ENCODE peak calls at places on chromosome 21, in eight cellular contexts. T is CD8-positive, alpha-beta T cell; S is A549; G is naive thymus-derived CD4-positive, alpha-beta T cell; F is RWPE2; I is ovary; B is heart right ventricle; L is testis. Y is an unnamed sample. For H3K4me1, the result is how much of the 10 kb centered on the place peaks cover.

GRCh38 chr21:16218682-16219343 is 489.0 kb downstream of the USP25 start:
- DNase-seq in B (no peak), S (no peak), L (no peak), G (no peak), T (no peak), I (no peak), F (no peak), Y (no peak)

GRCh38 chr21:17466166-17466565 is 46.7 kb upstream of the CXADR start:
- DNase-seq in I (no peak), F (no peak), S (peak), L (no peak), G (no peak), B (no peak), T (no peak), Y (no peak)

GRCh38 chr21:35926003-35926541 is 134.3 kb downstream of the SETD4 start:
- DNase-seq in B (no peak), T (no peak), S (no peak), I (no peak), F (no peak), G (no peak), L (no peak), Y (no peak)

GRCh38 chr21:40383951-40384350 is 463.0 kb downstream of the DSCAM start:
- DNase-seq in G (no peak), T (no peak), L (no peak), I (no peak), F (no peak), B (no peak), S (no peak), Y (no peak)

GRCh38 chr21:33898546-33898945 is 17.1 kb downstream of the ATP5PO start:
- DNase-seq in B (no peak), L (no peak), T (no peak), I (no peak), F (no peak), S (no peak), G (no peak), Y (no peak)

GRCh38 chr21:34008618-34009017 is 64.8 kb upstream of the MRPS6 start:
- DNase-seq in L (peak), T (no peak), S (no peak), I (no peak), G (no peak), F (no peak), B (no peak), Y (no peak)

GRCh38 chr21:25330266-25330665 is 277.0 kb downstream of the MRPL39 start:
- DNase-seq in S (no peak), T (no peak), G (no peak), F (no peak), I (no peak), L (no peak), B (no peak), Y (no peak)

GRCh38 chr21:39885119-39885848 is 18.0 kb downstream of the PCP4 start:
- DNase-seq in F (no peak), L (peak), G (no peak), B (peak), I (no peak), T (no peak), S (no peak), Y (peak)

GRCh38 chr21:39452207-39452964 is 616 bp downstream of the SH3BGR start:
- DNase-seq in S (peak), T (no peak), I (no peak), F (no peak), L (no peak), G (no peak), B (no peak), Y (no peak)

GRCh38 chr21:22355949-22356348 is 1357.7 kb downstream of the NCAM2 start:
- DNase-seq in L (no peak), I (no peak), G (no peak), B (no peak), T (no peak), F (no peak), S (no peak), Y (no peak)

GRCh38 chr21:27820342-27820741 is 853.5 kb upstream of the ADAMTS5 start:
- DNase-seq in S (no peak), F (no peak), B (no peak), L (no peak), G (no peak), I (no peak), T (no peak), Y (no peak)

GRCh38 chr21:40567511-40567910 is 279.4 kb downstream of the DSCAM start:
- DNase-seq in B (no peak), F (no peak), G (no peak), S (no peak), T (no peak), I (no peak), L (no peak), Y (no peak)

GRCh38 chr21:32826317-32827167 is 55.0 kb upstream of the PAXBP1 start:
- DNase-seq in B (no peak), F (no peak), G (peak), S (peak), L (peak), T (peak), I (peak), Y (no peak)

GRCh38 chr21:36471254-36471723 is 8.6 kb downstream of the CLDN14 start:
- DNase-seq in G (no peak), T (no peak), F (no peak), B (no peak), S (peak), L (no peak), I (no peak), Y (no peak)

GRCh38 chr21:32562426-32562825 is 22.9 kb downstream of the TCP10L start:
- DNase-seq in S (no peak), G (no peak), B (no peak), L (peak), T (no peak), F (no peak), I (peak), Y (no peak)

GRCh38 chr21:31566611-31567010 is 92.9 kb upstream of the SOD1 start:
- DNase-seq in L (no peak), I (no peak), B (no peak), G (no peak), T (no peak), S (no peak), F (no peak), Y (no peak)

GRCh38 chr21:32803651-32804050 is 32.1 kb upstream of the PAXBP1 start:
- DNase-seq in F (no peak), B (no peak), T (no peak), G (no peak), S (no peak), L (no peak), I (no peak), Y (no peak)

GRCh38 chr21:41183575-41183974 is 15.6 kb downstream of the BACE2 start:
- DNase-seq in T (no peak), I (no peak), B (no peak), F (no peak), G (no peak), S (no peak), L (no peak), Y (no peak)

GRCh38 chr21:36395353-36396111 is 10.3 kb downstream of the CHAF1B start:
- DNase-seq in T (no peak), F (no peak), I (no peak), B (no peak), S (no peak), L (no peak), G (no peak), Y (no peak)

GRCh38 chr21:35920428-35920827 is 139.9 kb downstream of the SETD4 start:
- DNase-seq in T (no peak), F (no peak), G (no peak), S (no peak), I (no peak), L (no peak), B (no peak), Y (no peak)

GRCh38 chr21:36698160-36699025 is 522 bp upstream of the SIM2 start:
- DNase-seq in S (peak), I (no peak), F (no peak), T (no peak), B (no peak), L (no peak), G (no peak), Y (no peak)

GRCh38 chr21:20802201-20802600 is 196.0 kb upstream of the NCAM2 start:
- DNase-seq in F (no peak), S (no peak), I (no peak), L (no peak), G (no peak), T (no peak), B (no peak), Y (no peak)

GRCh38 chr21:28256420-28256831 is 736.3 kb downstream of the LTN1 start:
- DNase-seq in B (no peak), S (no peak), G (no peak), T (no peak), L (no peak), F (no peak), I (no peak), Y (no peak)

GRCh38 chr21:33041981-33042380 is 16.2 kb downstream of the OLIG2 start:
- DNase-seq in T (no peak), L (no peak), G (no peak), F (no peak), I (no peak), B (no peak), S (no peak), Y (no peak)

GRCh38 chr21:34722684-34723300 is 54.0 kb downstream of the CLIC6 start:
- DNase-seq in B (no peak), F (no peak), T (peak), S (no peak), L (peak), I (no peak), G (no peak), Y (no peak)

GRCh38 chr21:37364722-37365121 is 1.9 kb upstream of the DYRK1A start:
- DNase-seq in F (no peak), T (no peak), L (no peak), G (no peak), S (no peak), I (no peak), B (no peak), Y (no peak)

GRCh38 chr21:41825216-41825615 is 53.9 kb downstream of the PRDM15 start:
- DNase-seq in B (no peak), F (no peak), T (no peak), I (no peak), S (no peak), G (no peak), L (no peak), Y (no peak)

DNA sequence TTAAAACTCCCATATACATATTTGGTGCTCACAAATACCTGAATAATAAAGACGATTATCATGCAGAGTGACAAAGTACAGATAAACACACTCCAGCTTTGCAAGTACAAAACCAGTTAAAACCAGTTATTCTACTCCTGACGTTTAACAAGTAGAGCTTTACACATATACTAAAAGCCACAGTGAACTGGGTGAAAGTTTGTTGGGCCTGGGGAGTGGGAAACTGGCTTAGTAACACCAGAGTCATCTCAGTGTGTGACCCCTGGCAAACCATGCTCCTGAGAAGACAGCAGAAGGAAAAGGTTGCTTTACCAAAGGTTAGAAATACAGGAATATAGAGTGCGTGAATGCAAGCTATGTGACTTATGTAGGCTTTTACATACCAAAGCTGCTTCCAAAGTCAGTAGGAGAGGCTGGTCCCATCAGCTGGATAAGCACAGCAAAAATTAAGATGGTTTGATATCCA is 148.1 kb downstream of the NRIP1 start:
- DNase-seq in B (no peak), F (no peak), L (no peak), T (no peak), G (no peak), S (no peak), I (no peak), Y (no peak)
- H3K4me3 ChIP-seq in B (no peak), F (no peak), L (no peak), T (no peak), G (no peak), S (no peak), I (no peak), Y (no peak)

DNA sequence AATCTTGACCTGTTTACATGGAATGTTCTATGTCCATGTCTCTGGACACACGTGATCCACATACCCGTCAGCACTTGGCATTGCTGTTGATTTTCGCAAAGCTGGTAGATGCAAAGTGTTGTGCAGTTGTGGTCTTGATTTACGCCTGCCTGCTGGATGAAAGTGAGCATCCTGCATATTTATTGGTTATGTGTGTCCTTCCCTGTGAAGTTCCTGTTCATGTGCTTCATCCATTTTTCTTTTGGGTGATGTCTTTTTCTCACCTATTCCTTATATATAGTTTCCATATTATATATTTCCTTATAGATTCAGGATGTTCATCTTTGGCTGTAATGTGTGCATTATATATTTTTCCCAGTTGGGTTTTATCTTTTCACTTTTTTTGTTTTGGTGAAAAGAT is 6.5 kb downstream of the AGPAT3 start:
- DNase-seq in I (no peak), T (no peak), F (no peak), S (no peak), G (no peak), B (no peak), L (no peak), Y (no peak)
- H3K4me1 ChIP-seq in I (under half), T (under half), F (under half), S (under half), G (under half), B (half or more), L (under half), Y (under half)

GRCh38 chr21:42924433-42924751 is 1.0 kb downstream of the ERVH48-1 start:
- DNase-seq in S (no peak), G (no peak), F (no peak), B (no peak), T (no peak), I (no peak), L (no peak), Y (no peak)
- H3K4me3 ChIP-seq in S (no peak), G (no peak), F (no peak), B (no peak), T (no peak), I (no peak), L (no peak), Y (no peak)

GRCh38 chr21:44085491-44086321 is 21.5 kb upstream of the PWP2 start:
- DNase-seq in F (no peak), S (no peak), B (no peak), L (peak), G (no peak), T (no peak), I (no peak), Y (no peak)
- H3K4me1 ChIP-seq in F (under half), S (under half), B (half or more), L (under half), G (half or more), T (half or more), I (under half), Y (under half)

DNA sequence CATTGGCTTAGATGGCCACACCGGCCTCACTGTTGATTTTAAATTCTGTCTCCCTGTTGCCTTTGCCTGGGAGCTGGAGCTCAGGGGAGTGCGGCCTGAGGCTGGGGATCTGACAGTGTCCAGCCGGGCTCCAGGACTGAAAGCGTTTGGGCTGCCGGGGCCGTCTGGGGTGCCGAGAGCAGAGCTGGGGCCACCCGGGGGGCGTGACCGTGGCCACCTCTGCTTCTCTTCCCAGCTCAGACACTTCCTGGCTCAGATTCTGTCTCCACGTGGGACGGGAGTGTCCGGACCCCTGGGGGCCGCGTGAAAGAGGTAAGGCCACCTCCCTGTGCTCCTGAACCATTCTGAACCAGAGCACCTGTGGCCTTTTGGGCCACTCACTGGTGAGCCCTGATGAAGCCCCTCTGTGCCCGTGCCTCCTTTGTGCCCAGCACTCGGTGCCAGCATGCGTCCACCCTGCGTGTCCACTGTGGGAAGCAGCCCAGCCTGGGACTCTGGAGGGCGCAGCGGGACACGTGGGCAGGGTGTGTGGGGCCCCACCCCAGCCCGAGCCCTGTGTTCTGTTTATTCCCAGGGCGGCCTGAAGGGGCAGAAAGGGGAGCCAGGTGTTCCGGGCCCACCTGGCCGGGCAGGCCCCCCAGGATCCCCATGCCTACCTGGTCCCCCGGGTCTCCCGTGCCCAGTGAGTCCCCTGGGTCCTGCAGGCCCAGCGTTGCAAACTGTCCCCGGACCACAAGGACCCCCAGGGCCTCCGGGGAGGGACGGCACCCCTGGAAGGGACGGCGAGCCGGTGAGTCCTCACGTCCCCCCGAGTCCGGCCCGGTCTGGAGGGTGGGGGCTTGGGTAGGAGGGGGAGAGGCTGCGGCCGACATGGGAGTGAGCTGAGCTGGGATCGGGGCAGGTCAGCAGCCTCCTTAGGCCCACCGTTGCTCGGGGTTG is 64.8 kb downstream of the SLC19A1 start:
- DNase-seq in B (peak), F (no peak), T (peak), G (no peak), S (no peak), L (no peak), I (no peak), Y (peak)
- H3K4me3 ChIP-seq in B (no peak), F (no peak), T (peak), G (peak), S (no peak), L (no peak), I (no peak), Y (no peak)

GRCh38 chr21:44711327-44712202 is at the start of gene TSPEAR:
- DNase-seq in F (no peak), I (no peak), B (no peak), T (no peak), L (no peak), S (no peak), G (no peak), Y (peak)
- H3K4me1 ChIP-seq in F (under half), I (under half), B (under half), T (under half), L (under half), S (under half), G (under half), Y (under half)

Y was measured in right cardiac atrium.